ENCODE peak calls at places on chromosomes 1 and 21, in nine cellular contexts. One of them, this sample, is unnamed.

GRCh38 chr21:44485254-44485793 is 30.0 kb downstream of the LRRC3 start:
- DNase-seq in thyroid gland: no peak
- DNase-seq in cardiac muscle cell: peak; percentile 74
- DNase-seq in HCT116: peak; percentile 46
- DNase-seq in adrenal gland: peak; percentile 24
- DNase-seq in neural progenitor cell: peak; percentile 74
- DNase-seq in heart left ventricle: no peak
- DNase-seq in heart right ventricle: no peak
- DNase-seq in mammary epithelial cell: no peak
- DNase-seq in this sample: no peak

GRCh38 chr1:171654705-171655214 is 2.3 kb upstream of the MYOC start:
- DNase-seq in thyroid gland: no peak
- DNase-seq in cardiac muscle cell: no peak
- DNase-seq in HCT116: no peak
- DNase-seq in adrenal gland: no peak
- DNase-seq in neural progenitor cell: no peak
- DNase-seq in heart left ventricle: no peak
- DNase-seq in heart right ventricle: no peak
- DNase-seq in mammary epithelial cell: no peak
- DNase-seq in this sample: no peak

GRCh38 chr1:93140106-93140505 is 40.1 kb downstream of the TMED5 start:
- DNase-seq in thyroid gland: no peak
- DNase-seq in cardiac muscle cell: no peak
- DNase-seq in HCT116: no peak
- DNase-seq in adrenal gland: no peak
- DNase-seq in neural progenitor cell: no peak
- DNase-seq in heart left ventricle: no peak
- DNase-seq in heart right ventricle: no peak
- DNase-seq in mammary epithelial cell: peak; percentile 20
- DNase-seq in this sample: no peak

GRCh38 chr1:114692947-114693346 is 2.4 kb downstream of the AMPD1 start:
- DNase-seq in thyroid gland: no peak
- DNase-seq in cardiac muscle cell: no peak
- DNase-seq in HCT116: no peak
- DNase-seq in adrenal gland: no peak
- DNase-seq in neural progenitor cell: no peak
- DNase-seq in heart left ventricle: no peak
- DNase-seq in heart right ventricle: no peak
- DNase-seq in mammary epithelial cell: no peak
- DNase-seq in this sample: no peak

GRCh38 chr1:47886141-47886540 is 111.0 kb downstream of the TRABD2B start:
- DNase-seq in thyroid gland: no peak
- DNase-seq in cardiac muscle cell: no peak
- DNase-seq in HCT116: no peak
- DNase-seq in adrenal gland: no peak
- DNase-seq in neural progenitor cell: no peak
- DNase-seq in heart left ventricle: no peak
- DNase-seq in heart right ventricle: no peak
- DNase-seq in mammary epithelial cell: no peak
- DNase-seq in this sample: no peak

GRCh38 chr1:44805311-44806024 is 1.7 kb downstream of the DYNLT4 start:
- DNase-seq in thyroid gland: no peak
- DNase-seq in cardiac muscle cell: no peak
- DNase-seq in HCT116: no peak
- DNase-seq in adrenal gland: no peak
- DNase-seq in neural progenitor cell: no peak
- DNase-seq in heart left ventricle: peak; percentile 26
- DNase-seq in heart right ventricle: no peak
- DNase-seq in mammary epithelial cell: no peak
- DNase-seq in this sample: no peak

GRCh38 chr1:45359882-45360513 is 19.8 kb upstream of the MUTYH start:
- DNase-seq in thyroid gland: peak; percentile 77
- DNase-seq in cardiac muscle cell: peak; percentile 74
- DNase-seq in HCT116: no peak
- DNase-seq in adrenal gland: peak; percentile 66
- DNase-seq in neural progenitor cell: peak; percentile 59
- DNase-seq in heart left ventricle: peak; percentile 77
- DNase-seq in heart right ventricle: peak; percentile 33
- DNase-seq in mammary epithelial cell: peak; percentile 47
- DNase-seq in this sample: peak; percentile 72

GRCh38 chr1:203690730-203691129 is 64.1 kb downstream of the ATP2B4 start:
- DNase-seq in thyroid gland: no peak
- DNase-seq in cardiac muscle cell: no peak
- DNase-seq in HCT116: no peak
- DNase-seq in adrenal gland: no peak
- DNase-seq in neural progenitor cell: no peak
- DNase-seq in heart left ventricle: no peak
- DNase-seq in heart right ventricle: no peak
- DNase-seq in mammary epithelial cell: peak; percentile 22
- DNase-seq in this sample: no peak

GRCh38 chr1:15848929-15849774 is 1.6 kb downstream of the SPEN start:
- DNase-seq in thyroid gland: peak; percentile 93
- DNase-seq in cardiac muscle cell: peak; percentile 92
- DNase-seq in HCT116: peak; percentile 69
- DNase-seq in adrenal gland: peak; percentile 87
- DNase-seq in neural progenitor cell: peak; percentile 92
- DNase-seq in heart left ventricle: peak; percentile 89
- DNase-seq in heart right ventricle: peak; percentile 77
- DNase-seq in mammary epithelial cell: peak; percentile 88
- DNase-seq in this sample: peak; percentile 93

GRCh38 chr1:207007352-207008033 is 25.1 kb downstream of the C1orf116 start:
- DNase-seq in thyroid gland: peak; percentile 89
- DNase-seq in cardiac muscle cell: no peak
- DNase-seq in HCT116: peak; percentile 85
- DNase-seq in adrenal gland: no peak
- DNase-seq in neural progenitor cell: peak; percentile 52
- DNase-seq in heart left ventricle: no peak
- DNase-seq in heart right ventricle: no peak
- DNase-seq in mammary epithelial cell: peak; percentile 96
- DNase-seq in this sample: peak; percentile 44

GRCh38 chr1:47705517-47706130 is 267.8 kb downstream of the FOXD2 start:
- DNase-seq in thyroid gland: no peak
- DNase-seq in cardiac muscle cell: no peak
- DNase-seq in HCT116: no peak
- DNase-seq in adrenal gland: no peak
- DNase-seq in neural progenitor cell: no peak
- DNase-seq in heart left ventricle: no peak
- DNase-seq in heart right ventricle: no peak
- DNase-seq in mammary epithelial cell: no peak
- DNase-seq in this sample: peak; percentile 38

GRCh38 chr1:86370627-86371026 is 25.5 kb downstream of the ODF2L start:
- DNase-seq in thyroid gland: no peak
- DNase-seq in cardiac muscle cell: no peak
- DNase-seq in HCT116: no peak
- DNase-seq in adrenal gland: no peak
- DNase-seq in neural progenitor cell: no peak
- DNase-seq in heart left ventricle: no peak
- DNase-seq in heart right ventricle: no peak
- DNase-seq in mammary epithelial cell: peak; percentile 9
- DNase-seq in this sample: no peak

GRCh38 chr1:83751602-83752001 is 247.3 kb downstream of the TTLL7 start:
- DNase-seq in thyroid gland: no peak
- DNase-seq in cardiac muscle cell: no peak
- DNase-seq in HCT116: no peak
- DNase-seq in adrenal gland: no peak
- DNase-seq in neural progenitor cell: peak; percentile 72
- DNase-seq in heart left ventricle: no peak
- DNase-seq in heart right ventricle: no peak
- DNase-seq in mammary epithelial cell: no peak
- DNase-seq in this sample: no peak

GRCh38 chr1:83746234-83746633 is 252.7 kb downstream of the TTLL7 start:
- DNase-seq in thyroid gland: no peak
- DNase-seq in cardiac muscle cell: no peak
- DNase-seq in HCT116: no peak
- DNase-seq in adrenal gland: no peak
- DNase-seq in neural progenitor cell: no peak
- DNase-seq in heart left ventricle: no peak
- DNase-seq in heart right ventricle: no peak
- DNase-seq in mammary epithelial cell: no peak
- DNase-seq in this sample: no peak

GRCh38 chr1:83742446-83742845 is 256.5 kb downstream of the TTLL7 start:
- DNase-seq in thyroid gland: no peak
- DNase-seq in cardiac muscle cell: no peak
- DNase-seq in HCT116: no peak
- DNase-seq in adrenal gland: peak; percentile 26
- DNase-seq in neural progenitor cell: no peak
- DNase-seq in heart left ventricle: no peak
- DNase-seq in heart right ventricle: no peak
- DNase-seq in mammary epithelial cell: no peak
- DNase-seq in this sample: no peak

DNA sequence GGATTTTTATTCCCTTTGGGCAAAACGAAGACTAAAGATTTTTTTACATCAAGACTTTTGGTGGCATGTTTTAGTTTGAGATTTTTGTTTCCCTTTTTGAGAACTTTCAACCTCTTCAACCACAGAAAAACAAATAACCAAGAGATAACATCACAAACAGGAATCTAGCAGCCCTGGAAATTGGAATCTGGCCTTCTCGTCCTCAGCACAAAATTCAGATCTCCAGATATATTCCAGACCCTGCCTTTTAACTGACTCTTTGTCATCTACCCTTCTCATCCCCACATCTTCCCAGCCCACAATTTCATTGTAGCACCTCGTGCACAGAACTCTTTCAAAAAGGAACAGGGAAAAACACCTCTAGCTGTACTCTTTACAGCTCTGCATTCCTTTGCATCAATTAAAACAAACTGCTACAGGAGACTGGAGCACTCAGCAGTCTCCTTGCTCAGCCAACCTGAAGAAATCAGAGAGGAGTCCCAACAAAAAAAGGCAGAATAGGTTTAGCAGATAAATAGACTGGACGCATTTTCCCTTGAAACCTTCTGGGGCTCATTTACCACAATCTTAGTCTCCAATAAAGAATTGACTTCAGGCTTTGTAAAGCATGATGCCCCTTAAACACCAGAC is 251.0 kb downstream of the TTLL7 start:
- DNase-seq in thyroid gland: peak; percentile 31
- DNase-seq in cardiac muscle cell: no peak
- DNase-seq in HCT116: no peak
- DNase-seq in adrenal gland: no peak
- DNase-seq in neural progenitor cell: peak; percentile 83
- DNase-seq in heart left ventricle: no peak
- DNase-seq in heart right ventricle: no peak
- DNase-seq in mammary epithelial cell: no peak
- DNase-seq in this sample: no peak
- H3K4me1 ChIP-seq in thyroid gland: peaks cover 25% of the 10 kb centered on the region
- H3K4me1 ChIP-seq in cardiac muscle cell: no peaks in the 10 kb centered on the region
- H3K4me1 ChIP-seq in HCT116: no peaks in the 10 kb centered on the region
- H3K4me1 ChIP-seq in adrenal gland: no peaks in the 10 kb centered on the region
- H3K4me1 ChIP-seq in neural progenitor cell: peaks cover 83% of the 10 kb centered on the region
- H3K4me1 ChIP-seq in heart left ventricle: no peaks in the 10 kb centered on the region
- H3K4me1 ChIP-seq in heart right ventricle: no peaks in the 10 kb centered on the region
- H3K4me1 ChIP-seq in mammary epithelial cell: no peaks in the 10 kb centered on the region
- H3K4me1 ChIP-seq in this sample: no peaks in the 10 kb centered on the region

GRCh38 chr1:938711-939504 is 15.2 kb downstream of the SAMD11 start:
- DNase-seq in thyroid gland: no peak
- DNase-seq in cardiac muscle cell: no peak
- DNase-seq in HCT116: no peak
- DNase-seq in adrenal gland: no peak
- DNase-seq in neural progenitor cell: peak; percentile 72
- DNase-seq in heart left ventricle: no peak
- DNase-seq in heart right ventricle: no peak
- DNase-seq in mammary epithelial cell: no peak
- DNase-seq in this sample: no peak

GRCh38 chr1:940121-941026 is 16.7 kb downstream of the SAMD11 start:
- DNase-seq in thyroid gland: peak; percentile 34
- DNase-seq in cardiac muscle cell: peak; percentile 72
- DNase-seq in HCT116: no peak
- DNase-seq in adrenal gland: peak; percentile 35
- DNase-seq in neural progenitor cell: peak; percentile 77
- DNase-seq in heart left ventricle: peak; percentile 77
- DNase-seq in heart right ventricle: peak; percentile 63
- DNase-seq in mammary epithelial cell: no peak
- DNase-seq in this sample: peak; percentile 93

GRCh38 chr1:941027-941587 is 17.4 kb downstream of the SAMD11 start:
- DNase-seq in thyroid gland: no peak
- DNase-seq in cardiac muscle cell: no peak
- DNase-seq in HCT116: no peak
- DNase-seq in adrenal gland: no peak
- DNase-seq in neural progenitor cell: no peak
- DNase-seq in heart left ventricle: no peak
- DNase-seq in heart right ventricle: no peak
- DNase-seq in mammary epithelial cell: no peak
- DNase-seq in this sample: no peak

GRCh38 chr1:938088-938683 is 14.5 kb downstream of the SAMD11 start:
- DNase-seq in thyroid gland: no peak
- DNase-seq in cardiac muscle cell: peak; percentile 71
- DNase-seq in HCT116: no peak
- DNase-seq in adrenal gland: peak; percentile 52
- DNase-seq in neural progenitor cell: no peak
- DNase-seq in heart left ventricle: peak; percentile 57
- DNase-seq in heart right ventricle: no peak
- DNase-seq in mammary epithelial cell: no peak
- DNase-seq in this sample: no peak

GRCh38 chr1:939511-940107 is 15.9 kb downstream of the SAMD11 start:
- DNase-seq in thyroid gland: no peak
- DNase-seq in cardiac muscle cell: no peak
- DNase-seq in HCT116: no peak
- DNase-seq in adrenal gland: no peak
- DNase-seq in neural progenitor cell: no peak
- DNase-seq in heart left ventricle: no peak
- DNase-seq in heart right ventricle: no peak
- DNase-seq in mammary epithelial cell: no peak
- DNase-seq in this sample: no peak
- H3K4me3 ChIP-seq in thyroid gland: no peak overlapping the region
- H3K4me3 ChIP-seq in cardiac muscle cell: no peak overlapping the region
- H3K4me3 ChIP-seq in HCT116: peak overlapping the region; percentile 7
- H3K4me3 ChIP-seq in adrenal gland: no peak overlapping the region
- H3K4me3 ChIP-seq in neural progenitor cell: peak overlapping the region; percentile 35
- H3K4me3 ChIP-seq in heart left ventricle: peak overlapping the region; percentile 47
- H3K4me3 ChIP-seq in heart right ventricle: peak overlapping the region; percentile 21
- H3K4me3 ChIP-seq in mammary epithelial cell: no peak overlapping the region
- H3K4me3 ChIP-seq in this sample: peak overlapping the region; percentile 45

GRCh38 chr1:210262897-210263272 is 30.3 kb downstream of the SERTAD4 start:
- DNase-seq in thyroid gland: no peak
- DNase-seq in cardiac muscle cell: no peak
- DNase-seq in HCT116: no peak
- DNase-seq in adrenal gland: no peak
- DNase-seq in neural progenitor cell: no peak
- DNase-seq in heart left ventricle: peak; percentile 64
- DNase-seq in heart right ventricle: peak; percentile 22
- DNase-seq in mammary epithelial cell: no peak
- DNase-seq in this sample: no peak
- TF ChIP-seq CTCF in thyroid gland: no peak
- TF ChIP-seq CTCF in cardiac muscle cell: no peak
- TF ChIP-seq CTCF in HCT116: no peak
- TF ChIP-seq CTCF in adrenal gland: no peak
- TF ChIP-seq CTCF in neural progenitor cell: no peak
- TF ChIP-seq CTCF in heart left ventricle: no peak
- TF ChIP-seq CTCF in heart right ventricle: no peak
- TF ChIP-seq CTCF in mammary epithelial cell: no peak
- TF ChIP-seq CTCF in this sample: no peak

DNA sequence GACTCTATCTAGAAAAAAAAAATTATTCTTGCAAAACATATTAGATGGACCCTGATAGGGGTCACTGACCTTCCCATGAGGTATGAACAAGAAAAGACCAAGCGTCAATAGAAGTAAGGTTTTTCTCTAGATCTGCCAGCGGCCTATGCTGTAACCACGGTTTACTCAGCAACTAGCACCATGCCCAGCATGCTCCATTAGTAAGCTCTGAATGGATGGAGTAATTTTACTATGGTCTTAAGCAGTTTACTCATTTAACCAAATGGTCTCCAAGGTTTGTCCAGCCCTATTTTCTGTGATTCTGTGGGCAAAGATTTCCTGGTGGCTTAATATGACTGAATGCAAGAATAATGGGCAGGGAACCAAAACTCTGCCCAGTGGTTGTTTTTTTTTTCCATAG is 113.9 kb downstream of the ADSS2 start:
- DNase-seq in thyroid gland: no peak
- DNase-seq in cardiac muscle cell: no peak
- DNase-seq in HCT116: no peak
- DNase-seq in adrenal gland: no peak
- DNase-seq in neural progenitor cell: no peak
- DNase-seq in heart left ventricle: no peak
- DNase-seq in heart right ventricle: no peak
- DNase-seq in mammary epithelial cell: no peak
- DNase-seq in this sample: no peak
- H3K4me1 ChIP-seq in thyroid gland: peaks cover 4% of the 10 kb centered on the region
- H3K4me1 ChIP-seq in cardiac muscle cell: no peaks in the 10 kb centered on the region
- H3K4me1 ChIP-seq in HCT116: peaks cover 12% of the 10 kb centered on the region
- H3K4me1 ChIP-seq in adrenal gland: no peaks in the 10 kb centered on the region
- H3K4me1 ChIP-seq in neural progenitor cell: peaks cover 40% of the 10 kb centered on the region
- H3K4me1 ChIP-seq in heart left ventricle: no peaks in the 10 kb centered on the region
- H3K4me1 ChIP-seq in heart right ventricle: no peaks in the 10 kb centered on the region
- H3K4me1 ChIP-seq in mammary epithelial cell: peaks cover 13% of the 10 kb centered on the region
- H3K4me1 ChIP-seq in this sample: no peaks in the 10 kb centered on the region